ENCODE peak calls at places on chromosome 22, in six cellular contexts. One of them, this sample, is unnamed.

GRCh38 chr22:29146771-29147170 is 58.9 kb upstream of the EMID1 start:
- DNase-seq in cardiac fibroblast: no peak
- DNase-seq in WERI-Rb-1: no peak
- DNase-seq in endodermal cell: no peak
- DNase-seq in AG09309: no peak
- DNase-seq in upper lobe of left lung: no peak
- DNase-seq in this sample: no peak

GRCh38 chr22:40367342-40367741 is 3.1 kb upstream of the SGSM3 start:
- DNase-seq in upper lobe of left lung: no peak
- DNase-seq in cardiac fibroblast: no peak
- DNase-seq in WERI-Rb-1: no peak
- DNase-seq in AG09309: no peak
- DNase-seq in endodermal cell: no peak
- DNase-seq in this sample: no peak

GRCh38 chr22:35517769-35518530 is 22.7 kb upstream of the RASD2 start:
- DNase-seq in cardiac fibroblast: peak
- DNase-seq in WERI-Rb-1: peak
- DNase-seq in AG09309: no peak
- DNase-seq in upper lobe of left lung: no peak
- DNase-seq in endodermal cell: peak
- DNase-seq in this sample: no peak

GRCh38 chr22:35301370-35301874 is 1.7 kb downstream of the TOM1 start:
- DNase-seq in cardiac fibroblast: peak
- DNase-seq in WERI-Rb-1: no peak
- DNase-seq in upper lobe of left lung: no peak
- DNase-seq in endodermal cell: no peak
- DNase-seq in AG09309: peak
- DNase-seq in this sample: no peak

GRCh38 chr22:29636751-29637150 is 33.3 kb downstream of the NF2 start:
- DNase-seq in WERI-Rb-1: no peak
- DNase-seq in endodermal cell: no peak
- DNase-seq in AG09309: no peak
- DNase-seq in upper lobe of left lung: no peak
- DNase-seq in cardiac fibroblast: no peak
- DNase-seq in this sample: no peak

GRCh38 chr22:38732251-38732815 is 23.5 kb downstream of the SUN2 start:
- DNase-seq in upper lobe of left lung: peak
- DNase-seq in WERI-Rb-1: no peak
- DNase-seq in AG09309: no peak
- DNase-seq in cardiac fibroblast: no peak
- DNase-seq in endodermal cell: no peak
- DNase-seq in this sample: no peak

GRCh38 chr22:46068908-46069481 is 81.3 kb upstream of the PPARA start:
- DNase-seq in AG09309: peak
- DNase-seq in upper lobe of left lung: no peak
- DNase-seq in WERI-Rb-1: no peak
- DNase-seq in endodermal cell: no peak
- DNase-seq in cardiac fibroblast: peak
- DNase-seq in this sample: peak

GRCh38 chr22:21688706-21689381 is 23.0 kb downstream of the PPIL2 start:
- DNase-seq in WERI-Rb-1: no peak
- DNase-seq in endodermal cell: peak
- DNase-seq in cardiac fibroblast: no peak
- DNase-seq in AG09309: no peak
- DNase-seq in upper lobe of left lung: peak
- DNase-seq in this sample: no peak

GRCh38 chr22:39311592-39312400 is 7.6 kb downstream of the RPL3 start:
- DNase-seq in AG09309: no peak
- DNase-seq in endodermal cell: peak
- DNase-seq in upper lobe of left lung: no peak
- DNase-seq in WERI-Rb-1: no peak
- DNase-seq in cardiac fibroblast: peak
- DNase-seq in this sample: no peak

GRCh38 chr22:47437110-47437509 is 674.7 kb downstream of the TBC1D22A start:
- DNase-seq in endodermal cell: no peak
- DNase-seq in AG09309: no peak
- DNase-seq in WERI-Rb-1: no peak
- DNase-seq in cardiac fibroblast: no peak
- DNase-seq in upper lobe of left lung: no peak
- DNase-seq in this sample: no peak

GRCh38 chr22:46893281-46894020 is 131.0 kb downstream of the TBC1D22A start:
- DNase-seq in upper lobe of left lung: no peak
- DNase-seq in WERI-Rb-1: no peak
- DNase-seq in endodermal cell: peak
- DNase-seq in AG09309: no peak
- DNase-seq in cardiac fibroblast: no peak
- DNase-seq in this sample: no peak

GRCh38 chr22:30325065-30325720 is 1.5 kb downstream of the TBC1D10A start:
- DNase-seq in upper lobe of left lung: no peak
- DNase-seq in AG09309: peak
- DNase-seq in endodermal cell: peak
- DNase-seq in cardiac fibroblast: peak
- DNase-seq in WERI-Rb-1: peak
- DNase-seq in this sample: no peak

GRCh38 chr22:26617251-26618199 is at the start of gene CRYBB1:
- DNase-seq in WERI-Rb-1: no peak
- DNase-seq in endodermal cell: peak
- DNase-seq in AG09309: no peak
- DNase-seq in cardiac fibroblast: peak
- DNase-seq in upper lobe of left lung: no peak
- DNase-seq in this sample: no peak

GRCh38 chr22:29078036-29078868 is 5.4 kb downstream of the KREMEN1 start:
- DNase-seq in WERI-Rb-1: no peak
- DNase-seq in AG09309: no peak
- DNase-seq in cardiac fibroblast: no peak
- DNase-seq in endodermal cell: no peak
- DNase-seq in upper lobe of left lung: no peak
- DNase-seq in this sample: no peak

GRCh38 chr22:38487946-38488345 is 18.2 kb downstream of the DDX17 start:
- DNase-seq in cardiac fibroblast: no peak
- DNase-seq in WERI-Rb-1: no peak
- DNase-seq in upper lobe of left lung: no peak
- DNase-seq in AG09309: no peak
- DNase-seq in endodermal cell: no peak
- DNase-seq in this sample: no peak

GRCh38 chr22:33391298-33391697 is 333.1 kb upstream of the SYN3 start:
- DNase-seq in cardiac fibroblast: no peak
- DNase-seq in endodermal cell: no peak
- DNase-seq in WERI-Rb-1: no peak
- DNase-seq in AG09309: no peak
- DNase-seq in upper lobe of left lung: no peak
- DNase-seq in this sample: no peak

GRCh38 chr22:40385041-40385782 is 14.8 kb downstream of the SGSM3 start:
- DNase-seq in cardiac fibroblast: no peak
- DNase-seq in upper lobe of left lung: no peak
- DNase-seq in WERI-Rb-1: no peak
- DNase-seq in AG09309: no peak
- DNase-seq in endodermal cell: no peak
- DNase-seq in this sample: no peak

GRCh38 chr22:29512031-29512430 is 32.0 kb downstream of the NEFH start:
- DNase-seq in WERI-Rb-1: no peak
- DNase-seq in endodermal cell: no peak
- DNase-seq in AG09309: no peak
- DNase-seq in upper lobe of left lung: no peak
- DNase-seq in cardiac fibroblast: no peak
- DNase-seq in this sample: no peak

GRCh38 chr22:20565761-20566160 is 58.4 kb downstream of the MED15 start:
- DNase-seq in cardiac fibroblast: no peak
- DNase-seq in upper lobe of left lung: no peak
- DNase-seq in endodermal cell: no peak
- DNase-seq in WERI-Rb-1: no peak
- DNase-seq in AG09309: no peak
- DNase-seq in this sample: no peak

GRCh38 chr22:21032037-21032842 is at the start of gene SLC7A4:
- DNase-seq in WERI-Rb-1: no peak
- DNase-seq in AG09309: no peak
- DNase-seq in endodermal cell: peak
- DNase-seq in upper lobe of left lung: peak
- DNase-seq in cardiac fibroblast: no peak
- DNase-seq in this sample: peak

GRCh38 chr22:29798318-29798717 is 31.1 kb downstream of the UQCR10 start:
- DNase-seq in upper lobe of left lung: no peak
- DNase-seq in endodermal cell: no peak
- DNase-seq in AG09309: no peak
- DNase-seq in WERI-Rb-1: no peak
- DNase-seq in cardiac fibroblast: no peak
- DNase-seq in this sample: no peak

GRCh38 chr22:46854125-46854870 is 91.8 kb downstream of the TBC1D22A start:
- DNase-seq in WERI-Rb-1: peak
- DNase-seq in endodermal cell: peak
- DNase-seq in cardiac fibroblast: no peak
- DNase-seq in AG09309: no peak
- DNase-seq in upper lobe of left lung: no peak
- DNase-seq in this sample: no peak

GRCh38 chr22:39645532-39645931 is 75.0 kb downstream of the CACNA1I start:
- DNase-seq in WERI-Rb-1: no peak
- DNase-seq in endodermal cell: no peak
- DNase-seq in cardiac fibroblast: no peak
- DNase-seq in AG09309: no peak
- DNase-seq in upper lobe of left lung: no peak
- DNase-seq in this sample: no peak

GRCh38 chr22:46430961-46431838 is 95.7 kb downstream of the TRMU start:
- DNase-seq in WERI-Rb-1: peak
- DNase-seq in cardiac fibroblast: no peak
- DNase-seq in endodermal cell: no peak
- DNase-seq in AG09309: no peak
- DNase-seq in upper lobe of left lung: peak
- DNase-seq in this sample: no peak

GRCh38 chr22:39255449-39256185 is 10.8 kb upstream of the PDGFB start:
- DNase-seq in endodermal cell: peak
- DNase-seq in upper lobe of left lung: peak
- DNase-seq in AG09309: no peak
- DNase-seq in cardiac fibroblast: no peak
- DNase-seq in WERI-Rb-1: no peak
- DNase-seq in this sample: no peak

GRCh38 chr22:21961886-21962654 is 9.4 kb upstream of the PPM1F start:
- DNase-seq in endodermal cell: peak
- DNase-seq in WERI-Rb-1: no peak
- DNase-seq in upper lobe of left lung: no peak
- DNase-seq in AG09309: no peak
- DNase-seq in cardiac fibroblast: peak
- DNase-seq in this sample: no peak

GRCh38 chr22:24878969-24879368 is 67.5 kb downstream of the LHFPL7 start:
- DNase-seq in cardiac fibroblast: no peak
- DNase-seq in AG09309: no peak
- DNase-seq in endodermal cell: no peak
- DNase-seq in WERI-Rb-1: no peak
- DNase-seq in upper lobe of left lung: no peak
- DNase-seq in this sample: no peak

DNA sequence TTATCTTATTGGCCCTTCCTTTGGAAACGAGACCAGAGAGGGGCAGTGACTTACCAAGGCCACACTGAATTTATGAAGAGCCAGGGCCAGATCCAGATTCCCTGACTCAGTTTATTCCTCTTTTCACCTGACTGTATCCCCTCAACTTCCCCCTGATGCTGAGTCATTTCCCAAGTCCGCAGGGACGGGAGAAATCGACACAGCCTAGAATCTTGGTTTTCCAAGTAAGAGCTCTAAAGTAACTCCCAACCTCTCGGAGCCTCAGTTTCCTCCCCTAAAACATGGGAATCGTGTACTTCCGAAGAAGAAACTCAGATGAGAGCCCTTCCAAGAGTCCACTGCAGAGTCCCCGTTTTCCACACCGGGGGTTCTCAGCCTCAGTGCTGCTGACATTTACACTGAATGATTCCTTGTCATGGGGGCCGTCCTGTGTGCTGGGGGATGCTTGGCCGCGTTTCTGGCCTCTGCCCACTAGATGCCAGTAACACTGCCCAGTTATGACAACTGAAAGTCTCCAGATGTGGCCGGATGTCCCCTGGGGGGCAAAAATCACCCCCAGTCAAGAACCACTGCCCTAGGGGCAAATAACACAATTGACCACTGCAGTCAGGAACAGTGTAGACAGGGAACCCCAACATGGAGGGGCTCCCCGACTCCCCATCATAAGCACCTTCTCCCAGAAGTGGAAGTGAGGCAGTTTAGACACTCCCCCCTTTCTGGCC is 11.2 kb downstream of the MPST start:
- DNase-seq in AG09309: no peak
- DNase-seq in endodermal cell: peak
- DNase-seq in upper lobe of left lung: no peak
- DNase-seq in cardiac fibroblast: no peak
- DNase-seq in WERI-Rb-1: no peak
- DNase-seq in this sample: no peak
- TF ChIP-seq CTCF in AG09309: no peak
- TF ChIP-seq CTCF in endodermal cell: peak
- TF ChIP-seq CTCF in upper lobe of left lung: no peak
- TF ChIP-seq CTCF in cardiac fibroblast: no peak
- TF ChIP-seq CTCF in WERI-Rb-1: peak
- TF ChIP-seq CTCF in this sample: no peak

GRCh38 chr22:23565288-23565941 is 14.7 kb downstream of the IGLL1 start:
- DNase-seq in cardiac fibroblast: peak
- DNase-seq in endodermal cell: peak
- DNase-seq in upper lobe of left lung: peak
- DNase-seq in AG09309: no peak
- DNase-seq in WERI-Rb-1: peak
- DNase-seq in this sample: peak
- TF ChIP-seq CTCF in cardiac fibroblast: peak
- TF ChIP-seq CTCF in endodermal cell: peak
- TF ChIP-seq CTCF in upper lobe of left lung: no peak
- TF ChIP-seq CTCF in AG09309: peak
- TF ChIP-seq CTCF in WERI-Rb-1: peak
- TF ChIP-seq CTCF in this sample: no peak

GRCh38 chr22:27654536-27655445 is 146.8 kb downstream of the MN1 start:
- DNase-seq in cardiac fibroblast: peak
- DNase-seq in endodermal cell: peak
- DNase-seq in AG09309: no peak
- DNase-seq in upper lobe of left lung: no peak
- DNase-seq in WERI-Rb-1: no peak
- DNase-seq in this sample: no peak
- TF ChIP-seq CTCF in cardiac fibroblast: no peak
- TF ChIP-seq CTCF in endodermal cell: no peak
- TF ChIP-seq CTCF in AG09309: no peak
- TF ChIP-seq CTCF in upper lobe of left lung: no peak
- TF ChIP-seq CTCF in WERI-Rb-1: no peak
- TF ChIP-seq CTCF in this sample: no peak

GRCh38 chr22:17896552-17896951 is 122.3 kb upstream of the BID start:
- DNase-seq in WERI-Rb-1: peak
- DNase-seq in cardiac fibroblast: peak
- DNase-seq in AG09309: no peak
- DNase-seq in upper lobe of left lung: no peak
- DNase-seq in endodermal cell: peak
- DNase-seq in this sample: peak
- TF ChIP-seq CTCF in WERI-Rb-1: peak
- TF ChIP-seq CTCF in cardiac fibroblast: peak
- TF ChIP-seq CTCF in AG09309: peak
- TF ChIP-seq CTCF in upper lobe of left lung: peak
- TF ChIP-seq CTCF in endodermal cell: peak
- TF ChIP-seq CTCF in this sample: peak

GRCh38 chr22:42509548-42509947 is 10.0 kb downstream of the RRP7A start:
- DNase-seq in AG09309: no peak
- DNase-seq in WERI-Rb-1: no peak
- DNase-seq in endodermal cell: no peak
- DNase-seq in cardiac fibroblast: no peak
- DNase-seq in upper lobe of left lung: no peak
- DNase-seq in this sample: no peak
- TF ChIP-seq CTCF in AG09309: no peak
- TF ChIP-seq CTCF in WERI-Rb-1: no peak
- TF ChIP-seq CTCF in endodermal cell: no peak
- TF ChIP-seq CTCF in cardiac fibroblast: no peak
- TF ChIP-seq CTCF in upper lobe of left lung: no peak
- TF ChIP-seq CTCF in this sample: no peak

This sample was measured in glutamatergic neuron.